ENCODE peak calls at places on chromosome 12, in six cellular contexts. O is hippocampal formation, G is T-helper 9 cell, Z is iris pigment epithelial cell, D is GM12878, J is NCI-H524. N is an unnamed sample.

GRCh38 chr12:295132-295531 is 32.5 kb upstream of the SLC6A13 start:
- DNase-seq in J (no peak), G (no peak), D (no peak), Z (no peak), O (no peak), N (no peak)

GRCh38 chr12:61757831-61758505 is 502.2 kb upstream of the USP15 start:
- DNase-seq in D (no peak), Z (peak), O (no peak), J (peak), G (no peak), N (no peak)

GRCh38 chr12:81992461-81992860 is 233.3 kb upstream of the PPFIA2 start:
- DNase-seq in O (peak), Z (no peak), J (peak), G (peak), D (no peak), N (peak)

GRCh38 chr12:53325539-53326061 is 4.2 kb upstream of the AAAS start:
- DNase-seq in J (peak), Z (no peak), D (no peak), O (peak), G (peak), N (no peak)

GRCh38 chr12:18583655-18584054 is 154.2 kb downstream of the PLCZ1 start:
- DNase-seq in J (no peak), G (no peak), O (no peak), D (no peak), Z (no peak), N (no peak)

GRCh38 chr12:19338405-19338804 is 100.9 kb upstream of the AEBP2 start:
- DNase-seq in D (no peak), G (no peak), J (no peak), Z (peak), O (no peak), N (no peak)

GRCh38 chr12:102816816-102817434 is 100.1 kb downstream of the PAH start:
- DNase-seq in J (peak), Z (peak), D (no peak), G (no peak), O (peak), N (peak)

GRCh38 chr12:47995976-47996375 is 8.3 kb downstream of the COL2A1 start:
- DNase-seq in J (no peak), O (peak), G (no peak), Z (peak), D (no peak), N (no peak)

GRCh38 chr12:109910969-109911348 is 10.9 kb downstream of the TCHP start:
- DNase-seq in O (no peak), J (peak), D (no peak), G (no peak), Z (peak), N (peak)

GRCh38 chr12:15131462-15131861 is 89.8 kb downstream of the RERG start:
- DNase-seq in O (no peak), G (no peak), Z (peak), D (no peak), J (peak), N (no peak)

GRCh38 chr12:55060470-55060869 is 40.7 kb downstream of the NEUROD4 start:
- DNase-seq in G (no peak), Z (no peak), D (peak), J (no peak), O (no peak), N (no peak)

GRCh38 chr12:48000878-48001321 is 3.4 kb downstream of the COL2A1 start:
- DNase-seq in G (no peak), Z (peak), D (no peak), J (peak), O (no peak), N (peak)

GRCh38 chr12:123478762-123479161 is 20.8 kb downstream of the SNRNP35 start:
- DNase-seq in G (no peak), D (no peak), O (peak), J (no peak), Z (peak), N (no peak)